ENCODE peak calls at places on chromosomes 16 and 17, in seven cellular contexts. T is fibroblast of pulmonary artery; W is dorsolateral prefrontal cortex; D is IMR-90; Z is thoracic aorta; Y is CD8-positive, alpha-beta T cell; F is foreskin fibroblast. K is an unnamed sample.

GRCh38 chr16:52928955-52929354 is 123.7 kb downstream of the CHD9NB start:
- DNase-seq in W (no peak), D (no peak), Y (no peak), F (no peak), T (no peak), Z (no peak), K (no peak)

GRCh38 chr16:12259258-12259657 is 282.7 kb downstream of the SNX29 start:
- DNase-seq in F (no peak), W (no peak), D (no peak), Z (no peak), Y (no peak), T (no peak), K (no peak)

GRCh38 chr16:23994615-23995014 is 158.8 kb downstream of the PRKCB start:
- DNase-seq in F (no peak), W (no peak), Y (no peak), D (no peak), T (no peak), Z (no peak), K (no peak)

GRCh38 chr16:65071371-65072311 is 50.2 kb downstream of the CDH11 start:
- DNase-seq in W (peak; percentile 77), F (peak; percentile 76), Y (no peak), T (peak; percentile 38), Z (peak; percentile 10), D (peak; percentile 64), K (no peak)

GRCh38 chr17:77400445-77400870 is 259.7 kb downstream of the SEC14L1 start:
- DNase-seq in Z (no peak), D (no peak), F (peak; percentile 76), T (no peak), Y (peak; percentile 60), W (no peak), K (peak; percentile 44)

GRCh38 chr17:61443475-61443882 is 8.7 kb upstream of the TBX4 start:
- DNase-seq in D (no peak), Z (no peak), Y (no peak), F (peak; percentile 24), T (no peak), W (no peak), K (no peak)

GRCh38 chr17:61161615-61162134 is 238.0 kb upstream of the TBX2 start:
- DNase-seq in T (no peak), Y (no peak), D (peak; percentile 16), Z (no peak), W (no peak), F (no peak), K (no peak)

GRCh38 chr17:73072254-73072962 is 20.1 kb downstream of the SLC39A11 start:
- DNase-seq in Y (no peak), T (no peak), F (no peak), D (no peak), Z (no peak), W (no peak), K (no peak)

GRCh38 chr17:15444805-15445204 is 22.6 kb downstream of the CDRT4 start:
- DNase-seq in Z (no peak), D (no peak), Y (no peak), W (no peak), F (no peak), T (no peak), K (no peak)

GRCh38 chr17:51270675-51271074 is 10.3 kb downstream of the UTP18 start:
- DNase-seq in D (no peak), Y (no peak), F (no peak), T (no peak), W (no peak), Z (no peak), K (no peak)

GRCh38 chr17:652310-652709 is 62.3 kb downstream of the VPS53 start:
- DNase-seq in D (no peak), F (no peak), Z (no peak), W (peak; percentile 68), Y (no peak), T (peak; percentile 40), K (no peak)

GRCh38 chr17:79838541-79839274 is 532 bp downstream of the CBX4 start:
- DNase-seq in T (peak; percentile 69), Z (no peak), D (peak; percentile 52), F (peak; percentile 77), W (peak; percentile 68), Y (no peak), K (peak; percentile 82)

DNA sequence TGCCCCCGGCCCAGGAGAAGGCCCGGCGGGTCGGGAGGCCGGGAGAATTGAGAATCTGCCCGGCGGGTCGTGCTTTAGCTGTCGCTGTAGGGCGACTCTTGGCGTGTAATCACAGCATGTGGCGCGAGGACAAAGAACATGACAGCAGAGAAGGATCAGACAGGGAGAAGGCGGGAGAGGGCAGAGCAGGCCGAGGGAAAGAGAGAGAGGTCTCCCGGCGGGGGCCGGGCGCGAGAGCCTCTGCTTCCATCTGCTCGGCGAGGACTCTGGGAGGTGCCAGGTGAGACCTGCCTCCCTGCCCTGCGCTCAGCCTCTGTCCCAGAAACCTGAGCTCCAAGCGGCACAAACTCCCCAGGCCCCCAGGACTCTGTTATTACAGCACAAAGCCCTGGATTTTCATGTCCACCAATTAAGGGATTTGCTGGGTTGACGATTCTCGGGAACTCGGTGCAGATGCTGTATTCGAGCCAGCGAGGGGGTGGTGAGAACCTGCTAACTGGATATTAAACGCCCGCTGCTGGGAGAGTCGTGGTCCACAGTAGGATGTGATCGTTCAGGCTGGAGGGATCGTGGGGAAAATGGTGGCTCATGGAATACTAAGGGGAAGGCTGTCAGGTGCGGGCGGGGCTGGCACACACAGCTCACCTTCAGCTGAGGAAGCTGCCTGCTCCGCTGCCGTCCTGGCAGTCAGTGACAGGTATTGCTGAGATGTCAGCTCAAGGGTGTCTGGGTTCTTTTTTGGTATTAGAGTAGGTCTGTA is 172.0 kb upstream of the CIBAR2 start:
- DNase-seq in Y (no peak), W (no peak), D (no peak), Z (no peak), F (no peak), T (no peak), K (no peak)
- H3K4me3 ChIP-seq in Y (no peak overlapping the region), W (no peak overlapping the region), D (no peak overlapping the region), Z (no peak overlapping the region), F (no peak overlapping the region), T (no peak overlapping the region), K (no peak overlapping the region)

GRCh38 chr16:85395207-85395912 is 217.8 kb upstream of the GSE1 start:
- DNase-seq in F (peak; percentile 99), T (peak; percentile 99), Z (peak; percentile 85), D (peak; percentile 98), W (peak; percentile 53), Y (no peak), K (peak; percentile 47)
- H3K4me3 ChIP-seq in F (peak overlapping the region; percentile 24), T (no peak overlapping the region), Z (peak overlapping the region; percentile 48), D (no peak overlapping the region), W (no peak overlapping the region), Y (no peak overlapping the region), K (no peak overlapping the region)

GRCh38 chr16:10788665-10789064 is 29.9 kb downstream of the TVP23A start:
- DNase-seq in Z (no peak), T (no peak), D (no peak), F (no peak), W (no peak), Y (no peak), K (no peak)

GRCh38 chr16:10791048-10791447 is 27.5 kb downstream of the TVP23A start:
- DNase-seq in F (no peak), Z (no peak), D (no peak), T (no peak), Y (no peak), W (no peak), K (no peak)

GRCh38 chr16:10782628-10783027 is 36.0 kb downstream of the TVP23A start:
- DNase-seq in Z (no peak), F (no peak), D (no peak), Y (no peak), T (no peak), W (no peak), K (no peak)

GRCh38 chr16:10787304-10787703 is 31.3 kb downstream of the TVP23A start:
- DNase-seq in D (no peak), Z (no peak), Y (no peak), F (no peak), T (no peak), W (no peak), K (peak; percentile 11)
- H3K4me3 ChIP-seq in D (no peak overlapping the region), Z (no peak overlapping the region), Y (no peak overlapping the region), F (no peak overlapping the region), T (no peak overlapping the region), W (no peak overlapping the region), K (no peak overlapping the region)

GRCh38 chr17:50199211-50199633 is 2.2 kb downstream of the COL1A1 start:
- DNase-seq in Z (no peak), T (peak; percentile 16), W (no peak), F (peak; percentile 11), D (no peak), Y (no peak), K (no peak)

GRCh38 chr17:50199651-50200446 is 1.6 kb downstream of the COL1A1 start:
- DNase-seq in Y (peak; percentile 55), W (no peak), F (peak; percentile 98), T (peak; percentile 99), Z (peak; percentile 85), D (peak; percentile 93), K (peak; percentile 99)

GRCh38 chr17:50196826-50197225 is 4.6 kb downstream of the COL1A1 start:
- DNase-seq in F (peak; percentile 90), D (peak; percentile 84), Z (no peak), Y (no peak), T (peak; percentile 53), W (no peak), K (peak; percentile 62)

GRCh38 chr17:50196036-50196435 is 5.4 kb downstream of the COL1A1 start:
- DNase-seq in Y (no peak), F (peak; percentile 7), T (no peak), W (no peak), D (peak; percentile 30), Z (no peak), K (no peak)

DNA sequence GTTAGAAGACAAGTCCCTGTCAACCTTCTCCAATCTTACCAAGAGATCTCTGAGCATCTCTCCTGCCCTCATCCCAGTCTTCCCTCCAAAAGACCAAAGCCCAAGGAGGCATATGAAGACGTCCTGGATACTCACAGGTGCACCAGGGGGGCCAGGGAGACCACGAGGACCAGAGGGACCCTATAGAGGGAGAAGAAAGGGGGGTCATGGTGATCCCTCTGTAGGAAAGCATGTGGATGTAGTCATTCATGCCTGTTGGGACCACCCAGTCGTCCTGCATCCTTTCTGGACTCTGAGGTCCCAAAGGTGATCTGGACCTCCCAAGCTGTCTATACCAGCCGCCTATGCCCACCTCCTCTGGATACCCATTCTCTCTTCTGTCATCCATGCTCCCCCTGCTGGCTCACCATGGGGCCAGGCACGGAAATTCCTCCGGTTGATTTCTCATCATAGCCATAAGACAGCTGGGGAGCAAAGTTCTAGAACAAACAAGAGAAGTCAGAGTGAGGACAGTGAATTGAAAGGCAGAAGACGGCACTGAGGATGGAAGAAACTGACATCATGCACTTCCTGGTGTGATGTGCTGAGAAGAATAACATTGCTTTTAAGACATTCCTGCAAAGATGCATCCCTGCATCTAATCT is 3.3 kb downstream of the COL1A1 start:
- DNase-seq in F (peak; percentile 84), Y (peak; percentile 31), D (peak; percentile 63), Z (no peak), T (peak; percentile 79), W (no peak), K (peak; percentile 68)
- H3K4me3 ChIP-seq in F (peak overlapping the region; percentile 99), Y (no peak overlapping the region), D (peak overlapping the region; percentile 80), Z (peak overlapping the region; percentile 78), T (peak overlapping the region; percentile 98), W (no peak overlapping the region), K (no peak overlapping the region)